ENCODE peak calls at places on chromosomes 11 and 22, in nine cellular contexts. L is A673, G is left ventricle myocardium inferior, M is upper lobe of right lung, T is IMR-90, K is tibial nerve, U is cardiac fibroblast, S is NB4, J is bronchial epithelial cell. F is an unnamed sample.

GRCh38 chr11:117385906-117386305 is 58.3 kb downstream of the CEP164 start:
- DNase-seq in G (no peak), M (no peak), U (no peak), T (no peak), L (no peak), K (no peak), J (no peak), S (no peak), F (no peak)

GRCh38 chr11:5107285-5107684 is 30.9 kb downstream of the OR52A5 start:
- DNase-seq in T (no peak), M (no peak), L (no peak), S (no peak), U (no peak), J (no peak), G (no peak), K (no peak), F (no peak)

GRCh38 chr22:21703684-21704316 is 31.8 kb downstream of the YPEL1 start:
- DNase-seq in T (no peak), L (no peak), G (no peak), S (no peak), J (no peak), K (no peak), U (no peak), M (no peak), F (no peak)

GRCh38 chr11:96278039-96278897 is 64.7 kb downstream of the MAML2 start:
- DNase-seq in K (no peak), J (peak), L (peak), M (no peak), G (no peak), U (no peak), S (no peak), T (peak), F (no peak)

GRCh38 chr11:7830740-7831139 is 34.0 kb upstream of the OR5P2 start:
- DNase-seq in U (no peak), L (no peak), M (no peak), G (no peak), S (no peak), J (no peak), K (no peak), T (no peak), F (no peak)

GRCh38 chr11:8691601-8692000 is 9.0 kb downstream of the RPL27A start:
- DNase-seq in L (no peak), T (no peak), G (no peak), J (no peak), M (no peak), K (no peak), U (no peak), S (no peak), F (no peak)

GRCh38 chr11:69682221-69682620 is 7.1 kb upstream of the LTO1 start:
- DNase-seq in L (no peak), M (peak), K (no peak), G (no peak), U (no peak), J (no peak), T (no peak), S (no peak), F (no peak)

GRCh38 chr11:17775507-17776212 is 41.1 kb downstream of the KCNC1 start:
- DNase-seq in T (no peak), M (no peak), G (no peak), K (no peak), L (no peak), J (no peak), S (no peak), U (no peak), F (no peak)

GRCh38 chr22:19016081-19016480 is 80.0 kb upstream of the PRODH start:
- DNase-seq in S (no peak), J (no peak), L (no peak), K (no peak), U (no peak), M (no peak), T (no peak), G (no peak), F (no peak)

GRCh38 chr11:9748361-9748970 is 84.6 kb downstream of the SWAP70 start:
- DNase-seq in M (peak), U (peak), T (peak), J (peak), G (no peak), K (peak), S (peak), L (peak), F (peak)

GRCh38 chr11:111472228-111472627 is 40.0 kb downstream of the BTG4 start:
- DNase-seq in L (no peak), U (no peak), T (no peak), G (no peak), S (no peak), M (no peak), J (peak), K (no peak), F (no peak)

GRCh38 chr22:45428391-45429385 is 15.2 kb downstream of the RIBC2 start:
- DNase-seq in U (no peak), G (no peak), L (no peak), S (no peak), K (no peak), J (no peak), M (peak), T (no peak), F (no peak)

GRCh38 chr11:3903207-3903896 is 47.9 kb downstream of the STIM1 start:
- DNase-seq in G (no peak), J (no peak), T (no peak), U (peak), K (peak), S (peak), M (no peak), L (no peak), F (peak)

GRCh38 chr11:29159552-29160465 is 857.0 kb downstream of the KCNA4 start:
- DNase-seq in L (peak), J (peak), G (no peak), K (no peak), M (no peak), T (peak), U (peak), S (peak), F (peak)

GRCh38 chr11:10302744-10303557 is 1.9 kb upstream of the ADM start:
- DNase-seq in U (peak), J (no peak), T (peak), S (peak), K (peak), G (peak), M (peak), L (peak), F (peak)

GRCh38 chr22:44746061-44746789 is 6.2 kb upstream of the ARHGAP8 start:
- DNase-seq in M (no peak), L (no peak), K (no peak), U (no peak), T (no peak), G (no peak), J (no peak), S (no peak), F (no peak)

GRCh38 chr22:41201146-41201545 is 4.0 kb upstream of the L3MBTL2 start:
- DNase-seq in T (no peak), J (peak), U (no peak), G (no peak), M (no peak), K (no peak), L (no peak), S (no peak), F (no peak)

GRCh38 chr11:112523477-112523876 is 262.8 kb upstream of the PLET1 start:
- DNase-seq in S (no peak), L (peak), T (no peak), M (no peak), G (peak), U (no peak), J (peak), K (no peak), F (no peak)

GRCh38 chr11:125337836-125338235 is 158.2 kb downstream of the FEZ1 start:
- DNase-seq in T (peak), S (no peak), M (peak), J (no peak), L (no peak), G (no peak), K (no peak), U (no peak), F (no peak)

GRCh38 chr11:67615455-67616430 is 9.0 kb downstream of the NDUFV1 start:
- DNase-seq in U (peak), G (no peak), K (no peak), T (no peak), J (no peak), S (peak), M (peak), L (peak), F (peak)

GRCh38 chr22:35540600-35541253 is at the start of gene RASD2:
- DNase-seq in K (no peak), L (peak), S (peak), U (no peak), T (peak), J (no peak), M (no peak), G (peak), F (no peak)

GRCh38 chr22:41940853-41941765 is 5.8 kb downstream of the CENPM start:
- DNase-seq in M (peak), U (peak), J (peak), T (peak), S (peak), L (peak), K (peak), G (peak), F (peak)

GRCh38 chr11:116563028-116563712 is 209.6 kb downstream of the BUD13 start:
- DNase-seq in G (no peak), S (peak), K (no peak), M (peak), J (peak), U (peak), L (no peak), T (peak), F (peak)

GRCh38 chr11:110289472-110289871 is 6.9 kb downstream of the RDX start:
- DNase-seq in M (no peak), L (peak), G (no peak), T (no peak), U (no peak), K (no peak), S (no peak), J (no peak), F (no peak)

GRCh38 chr11:120945042-120945441 is 78.9 kb upstream of the TBCEL start:
- DNase-seq in K (no peak), M (peak), J (no peak), T (no peak), S (peak), U (no peak), L (no peak), G (no peak), F (no peak)

GRCh38 chr11:72001834-72002591 is 3.3 kb downstream of the IL18BP start:
- DNase-seq in T (no peak), U (no peak), S (no peak), J (no peak), K (no peak), L (no peak), G (no peak), M (no peak), F (no peak)

GRCh38 chr22:50247748-50248147 is 2.9 kb upstream of the TUBGCP6 start:
- DNase-seq in T (peak), U (peak), S (no peak), K (no peak), M (no peak), J (peak), L (peak), G (no peak), F (peak)

GRCh38 chr11:128207861-128208321 is 379.5 kb downstream of the ETS1 start:
- DNase-seq in K (no peak), M (no peak), L (no peak), J (peak), U (peak), S (no peak), G (no peak), T (peak), F (peak)

GRCh38 chr11:15471709-15472404 is 357.1 kb downstream of the INSC start:
- DNase-seq in G (no peak), U (no peak), T (no peak), S (no peak), L (no peak), K (no peak), J (no peak), M (no peak), F (no peak)

GRCh38 chr11:119108151-119108856 is 1.2 kb downstream of the C2CD2L start:
- DNase-seq in T (peak), K (no peak), S (peak), L (peak), J (peak), M (peak), U (peak), G (no peak), F (peak)

GRCh38 chr11:117023178-117023577 is 75.0 kb downstream of the SIK3 start:
- DNase-seq in S (no peak), T (no peak), G (no peak), J (no peak), U (no peak), L (no peak), M (no peak), K (no peak), F (no peak)

GRCh38 chr11:102451693-102452460 is 688 bp downstream of the TMEM123 start:
- DNase-seq in J (peak), M (peak), L (peak), G (peak), S (peak), K (peak), U (peak), T (peak), F (peak)

GRCh38 chr11:61963282-61964057 is 4.0 kb downstream of the FTH1 start:
- DNase-seq in M (peak), L (no peak), U (peak), G (no peak), K (peak), T (peak), J (peak), S (peak), F (peak)

GRCh38 chr22:43819691-43820670 is 7.9 kb upstream of the EFCAB6 start:
- DNase-seq in L (no peak), M (no peak), T (no peak), G (no peak), J (no peak), U (no peak), K (no peak), S (no peak), F (no peak)

GRCh38 chr22:26848244-26848920 is 191.0 kb downstream of the MIAT start:
- DNase-seq in J (no peak), S (no peak), G (no peak), M (no peak), L (peak), T (no peak), K (no peak), U (peak), F (peak)

GRCh38 chr11:116309446-116309845 is 463.3 kb downstream of the BUD13 start:
- DNase-seq in J (no peak), S (no peak), G (no peak), K (no peak), U (no peak), L (no peak), T (no peak), M (no peak), F (no peak)

GRCh38 chr11:73854680-73855079 is 22.0 kb downstream of the COA4 start:
- DNase-seq in S (no peak), L (no peak), K (no peak), G (no peak), M (no peak), T (peak), J (peak), U (peak), F (peak)

GRCh38 chr11:35390737-35391682 is 28.3 kb downstream of the SLC1A2 start:
- DNase-seq in U (peak), J (peak), L (peak), G (no peak), S (peak), T (peak), K (no peak), M (no peak), F (peak)

GRCh38 chr11:31798057-31799035 is 12.8 kb downstream of the PAX6 start:
- DNase-seq in G (no peak), J (no peak), K (peak), S (no peak), U (no peak), M (no peak), L (peak), T (no peak), F (no peak)
- TF ChIP-seq CTCF in G (no peak), J (peak), K (no peak), S (no peak), U (peak), M (no peak), L (peak), T (peak), F (peak)

GRCh38 chr11:2890466-2891241 is 5.1 kb upstream of the CDKN1C start:
- DNase-seq in L (no peak), S (no peak), J (no peak), K (no peak), T (peak), M (peak), U (peak), G (peak), F (peak)
- H3K4me3 ChIP-seq in L (no peak), S (no peak), J (no peak), K (no peak), T (no peak), M (no peak), U (no peak), G (peak), F (no peak)

GRCh38 chr11:84524422-84525051 is 1102.6 kb downstream of the DLG2 start:
- DNase-seq in U (peak), K (no peak), S (peak), J (peak), G (no peak), L (peak), M (no peak), T (peak), F (peak)
- TF ChIP-seq CTCF in U (peak), K (peak), S (peak), J (peak), G (peak), L (peak), M (peak), T (peak), F (peak)

GRCh38 chr11:64712430-64713030 is 10.5 kb downstream of the NRXN2 start:
- DNase-seq in M (peak), S (no peak), U (no peak), L (no peak), K (no peak), G (no peak), J (no peak), T (no peak), F (no peak)
- H3K4me3 ChIP-seq in M (no peak), S (no peak), U (no peak), L (no peak), K (no peak), G (no peak), J (no peak), T (no peak), F (no peak)

DNA sequence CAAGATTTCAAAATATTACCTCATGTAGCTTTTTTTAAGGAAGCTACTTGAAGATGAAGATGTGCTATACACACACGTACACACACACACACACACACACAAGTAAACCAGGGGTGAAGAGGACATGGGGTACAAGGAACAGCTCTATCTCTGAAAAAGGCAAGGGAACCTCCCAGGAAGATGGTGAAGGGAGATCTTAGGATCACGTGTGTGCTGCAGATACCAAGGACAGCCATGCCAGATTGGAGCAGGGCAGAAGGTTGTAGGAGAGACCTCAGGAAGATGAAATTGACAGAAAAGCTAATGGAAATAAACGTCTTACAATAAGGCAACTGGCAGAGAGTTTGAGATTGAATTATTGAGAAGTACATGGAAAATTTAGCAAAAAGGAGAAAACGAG is 19.7 kb downstream of the RAB39A start:
- DNase-seq in T (no peak), K (no peak), S (no peak), U (no peak), M (no peak), L (no peak), G (no peak), J (no peak), F (no peak)
- TF ChIP-seq CTCF in T (no peak), K (no peak), S (no peak), U (no peak), M (no peak), L (no peak), G (no peak), J (no peak), F (no peak)

F was measured in fibroblast of pulmonary artery.